ENCODE peak calls at places on chromosome 21, in eight cellular contexts. D is heart left ventricle, H is stomach, P is tibial nerve, O is uterus, A is A549, I is GM12892, Z is H1. M is an unnamed sample.

GRCh38 chr21:39048064-39048463 is 135.2 kb downstream of the PSMG1 start:
- DNase-seq in O (no peak), A (peak), P (no peak), H (no peak), D (peak), Z (peak), I (no peak), M (no peak)

GRCh38 chr21:26846036-26846931 is 1.1 kb upstream of the ADAMTS1 start:
- DNase-seq in I (no peak), A (no peak), P (peak), H (peak), Z (peak), D (peak), O (peak), M (peak)

GRCh38 chr21:28235169-28235892 is 757.3 kb downstream of the LTN1 start:
- DNase-seq in Z (no peak), A (no peak), P (no peak), H (no peak), O (no peak), I (no peak), D (no peak), M (no peak)

GRCh38 chr21:41823906-41824305 is 55.2 kb downstream of the PRDM15 start:
- DNase-seq in D (no peak), P (no peak), Z (no peak), I (no peak), O (no peak), H (no peak), A (no peak), M (peak)

GRCh38 chr21:39837861-39838359 is 29.3 kb upstream of the PCP4 start:
- DNase-seq in Z (no peak), I (no peak), A (no peak), H (no peak), D (no peak), P (no peak), O (no peak), M (no peak)

GRCh38 chr21:42980959-42981523 is 6.7 kb downstream of the PKNOX1 start:
- DNase-seq in Z (no peak), I (no peak), A (no peak), P (no peak), H (no peak), O (no peak), D (no peak), M (no peak)

GRCh38 chr21:38988211-38989096 is 182.7 kb downstream of the ETS2 start:
- DNase-seq in O (no peak), Z (no peak), D (no peak), A (no peak), H (no peak), I (no peak), P (no peak), M (no peak)

GRCh38 chr21:39330001-39330400 is 16.6 kb upstream of the BRWD1 start:
- DNase-seq in D (no peak), O (no peak), P (no peak), Z (no peak), I (no peak), H (no peak), A (no peak), M (no peak)

GRCh38 chr21:40051801-40052200 is 184.6 kb downstream of the PCP4 start:
- DNase-seq in H (no peak), A (no peak), O (no peak), P (no peak), Z (no peak), I (no peak), D (no peak), M (no peak)

GRCh38 chr21:42082501-42083360 is 11.6 kb downstream of the UMODL1 start:
- DNase-seq in A (no peak), P (no peak), I (no peak), H (no peak), D (no peak), Z (no peak), O (no peak), M (no peak)

GRCh38 chr21:37829447-37829846 is 86.8 kb downstream of the KCNJ6 start:
- DNase-seq in I (no peak), A (peak), H (peak), P (no peak), D (no peak), Z (no peak), O (no peak), M (no peak)

GRCh38 chr21:34592573-34592972 is 22.3 kb downstream of the RCAN1 start:
- DNase-seq in P (no peak), I (no peak), Z (no peak), H (no peak), A (no peak), D (no peak), O (no peak), M (no peak)
- TF ChIP-seq POLR2A in P (no peak), I (no peak), Z (no peak), H (no peak), A (no peak), D (no peak), O (no peak), M (no peak)

GRCh38 chr21:33380483-33380998 is 22.7 kb upstream of the IFNGR2 start:
- DNase-seq in O (peak), I (peak), A (peak), D (peak), P (peak), Z (no peak), H (peak), M (peak)
- TF ChIP-seq POLR2A in O (peak), I (peak), A (no peak), D (no peak), P (no peak), Z (no peak), H (no peak), M (no peak)

GRCh38 chr21:46459024-46459355 is 299 bp downstream of the DIP2A start:
- DNase-seq in O (no peak), D (no peak), I (no peak), H (no peak), Z (no peak), P (no peak), A (no peak), M (no peak)

GRCh38 chr21:46459356-46460112 is 843 bp downstream of the DIP2A start:
- DNase-seq in A (no peak), I (no peak), Z (peak), H (peak), O (peak), P (peak), D (peak), M (no peak)

GRCh38 chr21:46458315-46459023 is at the start of gene DIP2A:
- DNase-seq in P (peak), Z (peak), A (peak), D (peak), H (peak), O (peak), I (peak), M (peak)

GRCh38 chr21:46456750-46457149 is 1.9 kb upstream of the DIP2A start:
- DNase-seq in O (no peak), H (no peak), D (no peak), I (no peak), A (no peak), P (no peak), Z (no peak), M (no peak)

DNA sequence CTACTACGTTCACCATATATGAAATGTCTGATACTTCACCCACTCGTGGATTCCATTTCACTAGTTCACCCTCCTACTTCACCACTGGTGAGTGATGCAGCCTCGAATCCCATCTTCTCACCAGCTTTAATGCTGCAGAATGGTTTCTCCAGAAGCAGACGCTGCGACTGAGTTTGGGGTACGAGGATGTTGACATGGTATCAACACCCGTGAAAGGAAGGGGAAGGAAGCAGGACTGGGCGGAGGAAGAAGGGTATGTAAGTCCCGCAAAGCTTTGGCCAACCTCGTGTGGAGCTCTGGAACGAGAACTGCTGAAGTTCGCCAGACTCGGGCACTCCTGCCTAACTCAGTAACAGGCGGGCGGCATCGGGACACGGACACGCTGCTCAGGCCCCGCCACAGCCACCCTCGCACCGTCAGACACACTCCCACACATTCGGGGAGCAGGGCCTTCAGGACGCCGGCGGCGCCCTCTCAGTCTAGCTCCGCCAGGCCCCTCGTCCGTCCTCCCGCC is 833 bp upstream of the DIP2A start:
- DNase-seq in I (no peak), Z (no peak), A (peak), O (no peak), P (peak), H (peak), D (peak), M (no peak)
- TF ChIP-seq POLR2A in I (peak), Z (no peak), A (no peak), O (no peak), P (no peak), H (no peak), D (no peak), M (no peak)

DNA sequence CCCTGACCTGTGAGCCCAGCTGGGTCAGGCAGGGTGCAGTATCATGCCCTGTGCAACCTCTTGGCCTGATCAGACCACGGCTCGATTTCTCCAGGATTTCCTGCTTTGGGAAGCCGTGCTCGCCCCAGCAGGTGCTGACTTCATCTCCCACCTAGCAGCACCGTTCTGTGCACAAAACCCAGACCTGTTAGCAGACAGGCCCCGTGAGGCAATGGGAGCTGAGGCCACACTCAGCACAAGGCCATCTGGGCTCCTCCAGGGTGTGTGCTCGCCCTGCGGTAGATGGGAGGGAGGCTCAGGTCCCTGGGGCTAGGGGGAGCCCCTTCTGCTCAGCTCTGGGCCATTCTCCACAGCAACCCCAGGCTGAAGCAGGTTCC is 29.6 kb downstream of the SLC19A1 start:
- DNase-seq in P (no peak), H (no peak), O (no peak), D (no peak), A (no peak), I (no peak), Z (no peak), M (peak)
- TF ChIP-seq POLR2A in P (no peak), H (no peak), O (no peak), D (no peak), A (no peak), I (no peak), Z (no peak), M (no peak)